ENCODE peak calls at places on chromosomes 16 and 17, in five cellular contexts. G is HepG2, W is upper lobe of left lung, E is K562, C is GM12878. Q is an unnamed sample.

GRCh38 chr16:88463411-88463810 is 10.3 kb downstream of the ZFPM1 start:
- ATAC-seq in G (no peak), W (no peak), E (no peak), C (no peak), Q (no peak)

GRCh38 chr16:89314357-89314756 is 96.9 kb downstream of the ZNF778 start:
- ATAC-seq in G (no peak), W (no peak), E (no peak), C (no peak), Q (no peak)

GRCh38 chr17:77744268-77744988 is 214.1 kb upstream of the TNRC6C start:
- ATAC-seq in G (no peak), W (peak), E (no peak), C (no peak), Q (peak)

GRCh38 chr17:72733619-72734282 is 358.7 kb downstream of the SLC39A11 start:
- ATAC-seq in G (peak), W (no peak), E (no peak), C (peak), Q (no peak)

GRCh38 chr16:11788914-11789313 is 8.1 kb downstream of the ZC3H7A start:
- ATAC-seq in G (no peak), W (no peak), E (no peak), C (no peak), Q (no peak)

GRCh38 chr17:16100737-16101400 is 101.2 kb downstream of the TTC19 start:
- ATAC-seq in G (peak), W (no peak), E (no peak), C (no peak), Q (no peak)

GRCh38 chr16:89300311-89300975 is 82.9 kb downstream of the ZNF778 start:
- ATAC-seq in G (peak), W (peak), E (no peak), C (peak), Q (peak)

GRCh38 chr16:84166796-84167695 is 19.8 kb downstream of the TAF1C start:
- ATAC-seq in G (no peak), W (no peak), E (no peak), C (peak), Q (no peak)

GRCh38 chr16:85627835-85628556 is 14.9 kb downstream of the GSE1 start:
- ATAC-seq in G (no peak), W (no peak), E (no peak), C (no peak), Q (peak)

GRCh38 chr17:8072727-8073461 is 14.6 kb downstream of the ALOX12B start:
- ATAC-seq in G (no peak), W (peak), E (no peak), C (peak), Q (no peak)

GRCh38 chr17:57916925-57917858 is 38.0 kb downstream of the CUEDC1 start:
- ATAC-seq in G (peak), W (peak), E (no peak), C (peak), Q (no peak)

DNA sequence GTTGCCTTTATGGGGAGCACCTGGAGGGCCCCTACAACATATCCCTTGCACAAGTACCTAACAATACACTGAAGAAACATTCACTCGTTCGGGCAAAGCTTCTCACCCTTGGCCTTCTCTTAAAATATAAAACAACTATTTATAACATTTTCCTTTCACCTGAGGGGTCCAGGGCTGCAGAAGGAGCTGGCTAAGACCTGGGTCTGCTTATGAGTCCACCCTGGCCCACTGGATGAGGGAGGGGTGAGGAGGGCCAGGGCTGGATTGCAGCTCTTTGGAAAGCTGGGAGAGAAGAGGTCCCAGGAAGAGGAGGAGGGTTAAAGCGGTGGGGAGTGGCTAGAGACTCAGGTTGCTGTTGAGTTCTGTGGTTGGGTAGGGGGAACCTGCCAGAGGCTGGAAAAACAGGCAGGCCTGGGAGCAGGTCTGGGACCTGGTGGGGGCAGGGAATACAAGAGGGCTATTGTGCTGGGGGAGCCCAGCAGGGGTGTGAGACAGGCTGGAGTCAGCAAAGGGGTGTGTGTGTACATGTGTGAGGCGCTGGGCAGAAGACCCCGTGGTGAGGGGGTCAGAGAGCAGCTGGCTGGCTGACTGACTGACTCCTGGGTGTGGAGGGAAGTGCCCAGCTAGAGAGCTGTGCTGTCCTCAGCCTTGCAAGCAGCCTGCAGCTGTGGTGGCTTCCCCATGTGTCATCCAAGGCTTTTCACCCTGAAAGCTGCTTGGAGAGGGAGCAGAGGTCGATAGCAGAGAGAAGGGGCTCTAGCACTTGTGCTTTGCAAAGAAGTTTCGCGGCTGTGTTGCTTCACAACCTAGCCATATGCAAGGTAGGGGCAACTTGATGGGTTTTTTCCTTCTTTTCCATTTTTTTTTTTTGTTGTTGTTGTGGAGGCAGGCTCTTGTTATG is 10.2 kb upstream of the MRC2 start:
- ATAC-seq in G (peak), W (no peak), E (peak), C (no peak), Q (no peak)
- TF ChIP-seq POLR2AphosphoS5 in G (no peak), W (no peak), E (no peak), C (peak), Q (no peak)

GRCh38 chr17:30824356-30825145 is at the start of gene CRLF3:
- ATAC-seq in G (peak), W (peak), E (peak), C (peak), Q (peak)
- TF ChIP-seq EP300 in G (no peak), W (no peak), E (no peak), C (peak), Q (no peak)

GRCh38 chr16:68097088-68097487 is 11.9 kb downstream of the NFATC3 start:
- ATAC-seq in G (peak), W (no peak), E (no peak), C (no peak), Q (no peak)
- H3K4me3 ChIP-seq in G (no peak), W (no peak), E (no peak), C (no peak), Q (no peak)

DNA sequence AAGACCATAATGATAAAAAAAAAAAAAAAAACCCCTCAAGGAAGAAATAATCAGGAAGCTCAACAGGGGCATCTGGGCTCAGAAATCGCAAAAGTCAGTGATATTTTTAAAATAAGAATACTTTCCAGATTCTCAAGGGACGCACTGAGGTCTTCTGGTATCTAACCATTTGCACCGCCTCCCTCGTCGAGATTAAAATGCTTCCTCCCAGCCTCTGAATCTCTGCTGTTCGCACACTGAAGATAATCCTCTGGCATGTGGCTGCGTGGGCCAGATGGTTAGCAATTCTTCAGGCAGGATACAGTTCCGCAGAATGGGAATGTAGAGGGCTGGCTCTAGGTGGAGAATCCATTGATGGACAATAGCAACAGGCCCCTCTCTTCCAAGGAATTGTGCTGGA is 211.7 kb upstream of the CDH5 start:
- ATAC-seq in G (no peak), W (no peak), E (no peak), C (no peak), Q (no peak)
- TF ChIP-seq POLR2AphosphoS5 in G (no peak), W (no peak), E (no peak), C (no peak), Q (no peak)

DNA sequence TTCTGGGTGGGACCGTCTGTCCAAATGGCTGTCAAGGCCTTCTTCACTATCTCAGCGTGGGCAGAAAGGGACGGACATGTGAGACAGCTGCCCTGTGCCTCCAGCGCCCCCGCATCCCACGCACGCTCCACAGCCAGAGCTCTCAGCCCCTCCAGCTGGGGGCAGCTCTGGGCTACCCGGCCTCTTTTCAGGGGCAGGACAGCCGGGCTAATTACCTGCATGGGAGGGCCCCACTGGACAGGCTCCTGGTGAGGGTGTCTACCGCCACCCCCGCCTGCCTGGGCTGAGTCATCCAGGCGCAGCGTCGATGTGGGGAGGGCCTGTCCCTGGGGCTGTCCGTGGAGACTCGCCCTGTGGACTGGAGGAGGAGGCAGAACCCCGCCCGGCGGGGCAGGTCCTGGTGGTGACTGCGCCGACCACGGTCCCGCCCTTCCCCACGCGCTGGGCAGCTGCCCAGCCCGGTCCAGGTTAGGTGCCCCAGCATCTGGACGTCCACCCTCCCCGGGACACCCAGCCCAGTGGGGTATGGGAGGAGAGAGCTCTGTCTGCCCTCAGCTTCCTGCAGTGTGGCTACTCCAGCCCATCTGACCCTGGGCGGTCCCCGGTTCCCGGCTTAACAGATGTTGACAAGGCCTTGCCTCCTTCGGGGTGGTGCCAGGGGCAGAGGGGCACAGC is 5.9 kb upstream of the METRNL start:
- ATAC-seq in G (no peak), W (peak), E (peak), C (no peak), Q (peak)
- TF ChIP-seq EP300 in G (no peak), W (no peak), E (peak), C (no peak), Q (no peak)